ENCODE peak calls at places on chromosomes 16 and 17, in ten cellular contexts. One of them, this sample, is unnamed.

GRCh38 chr17:78885956-78886355 is 17.0 kb downstream of the CEP295NL start:
- DNase-seq in HCT116: peak
- DNase-seq in spleen: no peak
- DNase-seq in SJSA1: no peak
- DNase-seq in ovary: no peak
- DNase-seq in IMR-90: no peak
- DNase-seq in effector memory CD4-positive, alpha-beta T cell: no peak
- DNase-seq in cardiac fibroblast: no peak
- DNase-seq in GM23248: no peak
- DNase-seq in HepG2: no peak
- DNase-seq in this sample: no peak

GRCh38 chr16:53829186-53829747 is 125.3 kb downstream of the FTO start:
- DNase-seq in HCT116: no peak
- DNase-seq in spleen: no peak
- DNase-seq in SJSA1: no peak
- DNase-seq in ovary: no peak
- DNase-seq in IMR-90: peak
- DNase-seq in effector memory CD4-positive, alpha-beta T cell: no peak
- DNase-seq in cardiac fibroblast: peak
- DNase-seq in GM23248: peak
- DNase-seq in HepG2: no peak
- DNase-seq in this sample: no peak

GRCh38 chr16:12497558-12497957 is 306.1 kb downstream of the CPPED1 start:
- DNase-seq in HCT116: no peak
- DNase-seq in spleen: no peak
- DNase-seq in SJSA1: no peak
- DNase-seq in ovary: no peak
- DNase-seq in IMR-90: no peak
- DNase-seq in effector memory CD4-positive, alpha-beta T cell: no peak
- DNase-seq in cardiac fibroblast: no peak
- DNase-seq in GM23248: no peak
- DNase-seq in HepG2: no peak
- DNase-seq in this sample: no peak

GRCh38 chr17:75844530-75845057 is 390 bp upstream of the UNC13D start:
- DNase-seq in HCT116: peak
- DNase-seq in spleen: peak
- DNase-seq in SJSA1: no peak
- DNase-seq in ovary: no peak
- DNase-seq in IMR-90: no peak
- DNase-seq in effector memory CD4-positive, alpha-beta T cell: no peak
- DNase-seq in cardiac fibroblast: no peak
- DNase-seq in GM23248: no peak
- DNase-seq in HepG2: peak
- DNase-seq in this sample: no peak

GRCh38 chr17:45161288-45162021 is at the start of gene HEXIM2:
- DNase-seq in HCT116: peak
- DNase-seq in spleen: peak
- DNase-seq in SJSA1: peak
- DNase-seq in ovary: peak
- DNase-seq in IMR-90: peak
- DNase-seq in effector memory CD4-positive, alpha-beta T cell: peak
- DNase-seq in cardiac fibroblast: peak
- DNase-seq in GM23248: peak
- DNase-seq in HepG2: peak
- DNase-seq in this sample: peak

GRCh38 chr16:29808219-29808900 is 2.0 kb downstream of the MAZ start:
- DNase-seq in HCT116: no peak
- DNase-seq in spleen: peak
- DNase-seq in SJSA1: no peak
- DNase-seq in ovary: peak
- DNase-seq in IMR-90: no peak
- DNase-seq in effector memory CD4-positive, alpha-beta T cell: no peak
- DNase-seq in cardiac fibroblast: no peak
- DNase-seq in GM23248: no peak
- DNase-seq in HepG2: no peak
- DNase-seq in this sample: no peak

GRCh38 chr17:59366773-59367656 is 35.6 kb downstream of the YPEL2 start:
- DNase-seq in HCT116: no peak
- DNase-seq in spleen: no peak
- DNase-seq in SJSA1: no peak
- DNase-seq in ovary: peak
- DNase-seq in IMR-90: peak
- DNase-seq in effector memory CD4-positive, alpha-beta T cell: no peak
- DNase-seq in cardiac fibroblast: peak
- DNase-seq in GM23248: peak
- DNase-seq in HepG2: peak
- DNase-seq in this sample: peak

GRCh38 chr17:46979023-46979870 is at the start of gene RPRML:
- DNase-seq in HCT116: no peak
- DNase-seq in spleen: peak
- DNase-seq in SJSA1: peak
- DNase-seq in ovary: peak
- DNase-seq in IMR-90: no peak
- DNase-seq in effector memory CD4-positive, alpha-beta T cell: no peak
- DNase-seq in cardiac fibroblast: no peak
- DNase-seq in GM23248: peak
- DNase-seq in HepG2: no peak
- DNase-seq in this sample: no peak

GRCh38 chr16:890217-890616 is 80.6 kb downstream of the LMF1 start:
- DNase-seq in HCT116: no peak
- DNase-seq in spleen: no peak
- DNase-seq in SJSA1: no peak
- DNase-seq in ovary: no peak
- DNase-seq in IMR-90: no peak
- DNase-seq in effector memory CD4-positive, alpha-beta T cell: no peak
- DNase-seq in cardiac fibroblast: no peak
- DNase-seq in GM23248: no peak
- DNase-seq in HepG2: no peak
- DNase-seq in this sample: no peak

GRCh38 chr16:86576591-86577313 is 1.6 kb upstream of the FOXL1 start:
- DNase-seq in HCT116: no peak
- DNase-seq in spleen: no peak
- DNase-seq in SJSA1: no peak
- DNase-seq in ovary: no peak
- DNase-seq in IMR-90: no peak
- DNase-seq in effector memory CD4-positive, alpha-beta T cell: no peak
- DNase-seq in cardiac fibroblast: peak
- DNase-seq in GM23248: peak
- DNase-seq in HepG2: no peak
- DNase-seq in this sample: no peak

GRCh38 chr16:85202631-85203461 is 90.6 kb upstream of the CIBAR2 start:
- DNase-seq in HCT116: no peak
- DNase-seq in spleen: peak
- DNase-seq in SJSA1: no peak
- DNase-seq in ovary: peak
- DNase-seq in IMR-90: peak
- DNase-seq in effector memory CD4-positive, alpha-beta T cell: no peak
- DNase-seq in cardiac fibroblast: peak
- DNase-seq in GM23248: peak
- DNase-seq in HepG2: no peak
- DNase-seq in this sample: no peak

GRCh38 chr17:81045590-81046095 is 10.7 kb downstream of the BAIAP2 start:
- DNase-seq in HCT116: no peak
- DNase-seq in spleen: no peak
- DNase-seq in SJSA1: no peak
- DNase-seq in ovary: no peak
- DNase-seq in IMR-90: no peak
- DNase-seq in effector memory CD4-positive, alpha-beta T cell: no peak
- DNase-seq in cardiac fibroblast: no peak
- DNase-seq in GM23248: no peak
- DNase-seq in HepG2: no peak
- DNase-seq in this sample: no peak

GRCh38 chr16:3492356-3492755 is 2.9 kb downstream of the C16orf90 start:
- DNase-seq in HCT116: no peak
- DNase-seq in spleen: peak
- DNase-seq in SJSA1: no peak
- DNase-seq in ovary: no peak
- DNase-seq in IMR-90: no peak
- DNase-seq in effector memory CD4-positive, alpha-beta T cell: no peak
- DNase-seq in cardiac fibroblast: no peak
- DNase-seq in GM23248: no peak
- DNase-seq in HepG2: no peak
- DNase-seq in this sample: no peak

GRCh38 chr16:11992008-11992584 is 15.6 kb downstream of the SNX29 start:
- DNase-seq in HCT116: no peak
- DNase-seq in spleen: no peak
- DNase-seq in SJSA1: no peak
- DNase-seq in ovary: no peak
- DNase-seq in IMR-90: no peak
- DNase-seq in effector memory CD4-positive, alpha-beta T cell: no peak
- DNase-seq in cardiac fibroblast: no peak
- DNase-seq in GM23248: no peak
- DNase-seq in HepG2: peak
- DNase-seq in this sample: no peak

GRCh38 chr17:37737971-37738370 is 6.9 kb downstream of the HNF1B start:
- DNase-seq in HCT116: no peak
- DNase-seq in spleen: no peak
- DNase-seq in SJSA1: peak
- DNase-seq in ovary: no peak
- DNase-seq in IMR-90: peak
- DNase-seq in effector memory CD4-positive, alpha-beta T cell: no peak
- DNase-seq in cardiac fibroblast: peak
- DNase-seq in GM23248: peak
- DNase-seq in HepG2: no peak
- DNase-seq in this sample: no peak

GRCh38 chr16:89422905-89423630 is 67.3 kb downstream of the ANKRD11 start:
- DNase-seq in HCT116: no peak
- DNase-seq in spleen: no peak
- DNase-seq in SJSA1: peak
- DNase-seq in ovary: no peak
- DNase-seq in IMR-90: peak
- DNase-seq in effector memory CD4-positive, alpha-beta T cell: peak
- DNase-seq in cardiac fibroblast: peak
- DNase-seq in GM23248: peak
- DNase-seq in HepG2: peak
- DNase-seq in this sample: no peak
- H3K4me3 ChIP-seq in HCT116: no peak
- H3K4me3 ChIP-seq in spleen: no peak
- H3K4me3 ChIP-seq in SJSA1: no peak
- H3K4me3 ChIP-seq in ovary: no peak
- H3K4me3 ChIP-seq in IMR-90: no peak
- H3K4me3 ChIP-seq in effector memory CD4-positive, alpha-beta T cell: no peak
- H3K4me3 ChIP-seq in cardiac fibroblast: peak
- H3K4me3 ChIP-seq in GM23248: no peak
- H3K4me3 ChIP-seq in HepG2: no peak
- H3K4me3 ChIP-seq in this sample: peak

DNA sequence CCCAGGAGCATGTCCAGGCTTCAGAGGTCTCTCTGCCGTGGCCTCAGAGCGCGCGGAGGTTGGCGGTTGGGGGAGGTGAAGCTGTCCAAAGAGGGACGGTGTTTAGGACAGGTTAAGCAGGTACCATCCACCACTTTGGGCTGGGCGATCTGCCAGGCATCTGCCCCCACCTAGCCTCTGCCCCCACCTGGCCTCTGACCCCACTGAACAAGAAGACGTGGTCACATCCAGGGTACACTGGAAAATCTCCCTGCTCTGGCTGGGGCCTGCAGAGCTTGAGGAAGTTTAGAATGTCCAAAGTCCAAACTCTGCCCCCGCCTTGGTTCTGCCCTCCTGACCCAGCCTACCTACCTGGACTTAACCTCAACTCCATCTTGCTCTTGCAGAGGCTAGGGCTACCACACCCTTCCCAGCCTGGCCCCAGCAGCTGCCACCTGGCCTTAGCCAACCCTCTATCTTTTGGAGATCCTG is 1.6 kb downstream of the ITGA3 start:
- DNase-seq in HCT116: no peak
- DNase-seq in spleen: peak
- DNase-seq in SJSA1: no peak
- DNase-seq in ovary: no peak
- DNase-seq in IMR-90: no peak
- DNase-seq in effector memory CD4-positive, alpha-beta T cell: no peak
- DNase-seq in cardiac fibroblast: no peak
- DNase-seq in GM23248: no peak
- DNase-seq in HepG2: no peak
- DNase-seq in this sample: no peak
- H3K4me3 ChIP-seq in HCT116: peak
- H3K4me3 ChIP-seq in spleen: peak
- H3K4me3 ChIP-seq in SJSA1: peak
- H3K4me3 ChIP-seq in ovary: peak
- H3K4me3 ChIP-seq in IMR-90: peak
- H3K4me3 ChIP-seq in effector memory CD4-positive, alpha-beta T cell: no peak
- H3K4me3 ChIP-seq in cardiac fibroblast: peak
- H3K4me3 ChIP-seq in GM23248: peak
- H3K4me3 ChIP-seq in HepG2: no peak
- H3K4me3 ChIP-seq in this sample: peak

DNA sequence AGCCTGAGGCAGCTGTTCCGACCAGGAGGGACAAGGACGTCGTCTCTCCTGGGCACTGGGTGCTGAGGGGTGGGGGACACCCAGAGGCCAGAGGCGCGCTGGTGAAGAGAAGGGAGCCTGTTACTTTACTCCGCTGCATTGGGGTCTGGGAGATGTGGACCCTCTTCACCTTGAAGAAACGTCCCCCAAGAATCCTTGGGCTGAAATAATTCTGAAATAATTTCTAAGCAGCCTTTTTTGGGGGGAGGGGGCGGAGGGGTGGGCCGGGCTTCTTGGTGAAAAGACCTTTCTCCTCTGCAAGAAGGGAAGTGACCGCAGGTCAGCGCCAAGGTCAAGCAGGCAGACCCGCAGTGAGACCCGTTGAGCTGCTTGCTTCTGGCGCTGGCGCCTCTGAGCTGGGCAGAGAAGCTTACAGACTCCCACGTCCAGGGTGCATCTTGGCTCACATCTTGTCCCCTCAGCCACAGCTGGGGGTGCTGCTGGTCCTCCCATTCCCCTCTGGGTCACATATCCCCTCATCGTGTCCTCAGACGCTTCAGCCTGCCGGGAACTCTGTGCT is 1.1 kb downstream of the SYT17 start:
- DNase-seq in HCT116: no peak
- DNase-seq in spleen: no peak
- DNase-seq in SJSA1: no peak
- DNase-seq in ovary: no peak
- DNase-seq in IMR-90: no peak
- DNase-seq in effector memory CD4-positive, alpha-beta T cell: no peak
- DNase-seq in cardiac fibroblast: no peak
- DNase-seq in GM23248: no peak
- DNase-seq in HepG2: no peak
- DNase-seq in this sample: no peak
- H3K4me3 ChIP-seq in HCT116: peak
- H3K4me3 ChIP-seq in spleen: peak
- H3K4me3 ChIP-seq in SJSA1: no peak
- H3K4me3 ChIP-seq in ovary: no peak
- H3K4me3 ChIP-seq in IMR-90: no peak
- H3K4me3 ChIP-seq in effector memory CD4-positive, alpha-beta T cell: no peak
- H3K4me3 ChIP-seq in cardiac fibroblast: no peak
- H3K4me3 ChIP-seq in GM23248: no peak
- H3K4me3 ChIP-seq in HepG2: no peak
- H3K4me3 ChIP-seq in this sample: no peak

GRCh38 chr16:89565256-89565505 is 4.7 kb downstream of the RPL13 start:
- DNase-seq in HCT116: no peak
- DNase-seq in spleen: no peak
- DNase-seq in SJSA1: no peak
- DNase-seq in ovary: no peak
- DNase-seq in IMR-90: no peak
- DNase-seq in effector memory CD4-positive, alpha-beta T cell: no peak
- DNase-seq in cardiac fibroblast: no peak
- DNase-seq in GM23248: no peak
- DNase-seq in HepG2: no peak
- DNase-seq in this sample: no peak
- H3K4me3 ChIP-seq in HCT116: peak
- H3K4me3 ChIP-seq in spleen: no peak
- H3K4me3 ChIP-seq in SJSA1: no peak
- H3K4me3 ChIP-seq in ovary: no peak
- H3K4me3 ChIP-seq in IMR-90: no peak
- H3K4me3 ChIP-seq in effector memory CD4-positive, alpha-beta T cell: no peak
- H3K4me3 ChIP-seq in cardiac fibroblast: no peak
- H3K4me3 ChIP-seq in GM23248: peak
- H3K4me3 ChIP-seq in HepG2: no peak
- H3K4me3 ChIP-seq in this sample: no peak